ENCODE peak calls at places on chromosome 5, in six cellular contexts. R is breast epithelium, Z is suprapubic skin, X is GM23338, T is HCT116, L is stomach. E is an unnamed sample.

GRCh38 chr5:115579216-115579615 is 23.1 kb downstream of the TICAM2 start:
- DNase-seq in T (no peak), Z (no peak), L (no peak), R (no peak), X (no peak), E (no peak)

GRCh38 chr5:134451618-134452505 is 40.2 kb upstream of the CDKN2AIPNL start:
- DNase-seq in R (no peak), Z (no peak), L (peak; percentile 47), T (no peak), X (no peak), E (no peak)

GRCh38 chr5:120124961-120125360 is 339.1 kb upstream of the PRR16 start:
- DNase-seq in Z (no peak), T (no peak), L (no peak), X (no peak), R (no peak), E (no peak)

GRCh38 chr5:138753794-138754698 is 821 bp downstream of the CTNNA1 start:
- DNase-seq in R (peak; percentile 94), T (peak; percentile 80), L (peak; percentile 94), X (peak; percentile 75), Z (peak; percentile 98), E (peak; percentile 96)

GRCh38 chr5:167777746-167778145 is 513.7 kb upstream of the WWC1 start:
- DNase-seq in X (no peak), Z (no peak), R (no peak), T (no peak), L (no peak), E (no peak)

GRCh38 chr5:67516959-67517358 is 320.4 kb upstream of the CD180 start:
- DNase-seq in T (no peak), L (no peak), Z (no peak), X (no peak), R (no peak), E (no peak)

GRCh38 chr5:40958811-40959210 is 49.5 kb downstream of the C7 start:
- DNase-seq in L (no peak), T (no peak), Z (no peak), X (no peak), R (no peak), E (no peak)

GRCh38 chr5:120457839-120458507 is 6.1 kb upstream of the PRR16 start:
- DNase-seq in X (peak; percentile 72), L (peak; percentile 82), T (peak; percentile 59), R (peak; percentile 70), Z (peak; percentile 83), E (no peak)

GRCh38 chr5:41334758-41335157 is 121.4 kb upstream of the C6 start:
- DNase-seq in X (peak; percentile 16), L (no peak), R (no peak), Z (no peak), T (no peak), E (no peak)

GRCh38 chr5:103886826-103887225 is 324.2 kb upstream of the NUDT12 start:
- DNase-seq in R (no peak), X (no peak), L (no peak), T (no peak), Z (no peak), E (no peak)

GRCh38 chr5:53008751-53009150 is 19.6 kb downstream of the ITGA2 start:
- DNase-seq in T (peak; percentile 37), X (no peak), L (no peak), R (no peak), Z (no peak), E (no peak)

GRCh38 chr5:66967826-66968262 is 228.8 kb downstream of the CD180 start:
- DNase-seq in Z (no peak), X (no peak), T (no peak), L (peak; percentile 58), R (no peak), E (no peak)

GRCh38 chr5:61450170-61450815 is 118.2 kb downstream of the ZSWIM6 start:
- DNase-seq in L (no peak), X (no peak), Z (no peak), R (no peak), T (peak; percentile 73), E (no peak)

GRCh38 chr5:167785106-167785505 is 506.3 kb upstream of the WWC1 start:
- DNase-seq in L (no peak), R (no peak), Z (no peak), X (no peak), T (no peak), E (no peak)

GRCh38 chr5:65035212-65036206 is 266.8 kb downstream of the CWC27 start:
- DNase-seq in Z (peak; percentile 94), R (peak; percentile 87), T (peak; percentile 69), X (peak; percentile 95), L (peak; percentile 87), E (peak; percentile 96)

GRCh38 chr5:141649056-141649688 is 2.0 kb downstream of the FCHSD1 start:
- DNase-seq in T (no peak), Z (no peak), R (no peak), X (no peak), L (no peak), E (no peak)

GRCh38 chr5:136053336-136054121 is 24.7 kb downstream of the TGFBI start:
- DNase-seq in L (no peak), Z (no peak), R (no peak), X (no peak), T (peak; percentile 76), E (no peak)

GRCh38 chr5:153813871-153814270 is 224.8 kb downstream of the FAM114A2 start:
- DNase-seq in L (no peak), Z (no peak), R (no peak), T (no peak), X (no peak), E (no peak)

GRCh38 chr5:12675956-12676355 is 771.7 kb upstream of the CTNND2 start:
- DNase-seq in T (no peak), X (no peak), L (no peak), R (no peak), Z (no peak), E (no peak)

GRCh38 chr5:61262080-61262479 is 70.0 kb upstream of the ZSWIM6 start:
- DNase-seq in R (no peak), T (no peak), L (no peak), X (no peak), Z (no peak), E (no peak)

GRCh38 chr5:41870621-41871048 is 410 bp upstream of the OXCT1 start:
- DNase-seq in Z (no peak), L (no peak), X (no peak), T (no peak), R (no peak), E (no peak)

GRCh38 chr5:17223375-17224185 is 6.1 kb downstream of the BASP1 start:
- DNase-seq in R (no peak), T (no peak), L (no peak), X (peak; percentile 73), Z (no peak), E (no peak)

GRCh38 chr5:17224858-17225436 is 7.5 kb downstream of the BASP1 start:
- DNase-seq in Z (no peak), X (no peak), R (no peak), T (no peak), L (no peak), E (no peak)

GRCh38 chr5:17225551-17225950 is 8.1 kb downstream of the BASP1 start:
- DNase-seq in R (no peak), T (no peak), X (no peak), L (no peak), Z (no peak), E (no peak)

GRCh38 chr5:17221843-17222614 is 4.6 kb downstream of the BASP1 start:
- DNase-seq in L (no peak), X (no peak), T (no peak), Z (no peak), R (no peak), E (no peak)

GRCh38 chr5:17222679-17223078 is 5.2 kb downstream of the BASP1 start:
- DNase-seq in Z (no peak), R (no peak), T (no peak), L (no peak), X (peak; percentile 28), E (no peak)
- TF ChIP-seq POLR2AphosphoS5 in Z (no peak), R (no peak), T (no peak), L (no peak), X (no peak), E (no peak)

DNA sequence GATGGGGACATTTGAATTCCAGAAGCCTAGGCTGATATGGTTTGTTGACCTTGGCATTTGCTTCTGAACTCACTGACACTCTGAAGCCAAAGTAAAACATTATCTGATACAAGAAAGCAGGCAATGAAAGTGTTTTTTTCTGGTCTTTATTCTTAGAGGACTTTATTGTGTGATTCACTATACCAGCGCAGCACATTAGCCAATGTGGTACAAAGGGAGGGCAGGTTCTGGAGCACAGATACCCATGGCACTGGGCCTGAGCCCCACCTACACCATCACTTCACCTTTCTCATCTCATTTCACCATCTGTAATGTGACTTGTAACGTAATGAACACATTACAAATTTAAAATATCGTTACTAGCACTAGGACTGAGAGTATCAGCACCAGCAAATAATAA is 89.7 kb upstream of the ZNF366 start:
- DNase-seq in T (no peak), L (no peak), Z (no peak), R (no peak), X (no peak), E (peak; percentile 78)
- H3K4me1 ChIP-seq in T (no peaks in the 10 kb centered on the region), L (peaks cover 20% of the 10 kb centered on the region), Z (peaks cover 29% of the 10 kb centered on the region), R (no peaks in the 10 kb centered on the region), X (peaks cover 4% of the 10 kb centered on the region), E (peaks cover 21% of the 10 kb centered on the region)

GRCh38 chr5:149421372-149421685 is 42.2 kb upstream of the IL17B start:
- DNase-seq in X (no peak), L (no peak), R (no peak), Z (no peak), T (no peak), E (no peak)

GRCh38 chr5:149423287-149424268 is 44.5 kb upstream of the IL17B start:
- DNase-seq in L (no peak), X (no peak), Z (no peak), R (no peak), T (no peak), E (no peak)

GRCh38 chr5:149420509-149421371 is 41.6 kb upstream of the IL17B start:
- DNase-seq in Z (no peak), L (peak; percentile 34), T (no peak), R (no peak), X (no peak), E (no peak)

GRCh38 chr5:149422429-149423286 is 43.6 kb upstream of the IL17B start:
- DNase-seq in T (no peak), Z (no peak), R (no peak), L (no peak), X (peak; percentile 64), E (no peak)

GRCh38 chr5:149421834-149422233 is 42.7 kb upstream of the IL17B start:
- DNase-seq in L (no peak), R (no peak), X (no peak), T (no peak), Z (no peak), E (no peak)
- TF ChIP-seq POLR2AphosphoS5 in L (no peak), R (no peak), X (no peak), T (no peak), Z (no peak), E (no peak)

DNA sequence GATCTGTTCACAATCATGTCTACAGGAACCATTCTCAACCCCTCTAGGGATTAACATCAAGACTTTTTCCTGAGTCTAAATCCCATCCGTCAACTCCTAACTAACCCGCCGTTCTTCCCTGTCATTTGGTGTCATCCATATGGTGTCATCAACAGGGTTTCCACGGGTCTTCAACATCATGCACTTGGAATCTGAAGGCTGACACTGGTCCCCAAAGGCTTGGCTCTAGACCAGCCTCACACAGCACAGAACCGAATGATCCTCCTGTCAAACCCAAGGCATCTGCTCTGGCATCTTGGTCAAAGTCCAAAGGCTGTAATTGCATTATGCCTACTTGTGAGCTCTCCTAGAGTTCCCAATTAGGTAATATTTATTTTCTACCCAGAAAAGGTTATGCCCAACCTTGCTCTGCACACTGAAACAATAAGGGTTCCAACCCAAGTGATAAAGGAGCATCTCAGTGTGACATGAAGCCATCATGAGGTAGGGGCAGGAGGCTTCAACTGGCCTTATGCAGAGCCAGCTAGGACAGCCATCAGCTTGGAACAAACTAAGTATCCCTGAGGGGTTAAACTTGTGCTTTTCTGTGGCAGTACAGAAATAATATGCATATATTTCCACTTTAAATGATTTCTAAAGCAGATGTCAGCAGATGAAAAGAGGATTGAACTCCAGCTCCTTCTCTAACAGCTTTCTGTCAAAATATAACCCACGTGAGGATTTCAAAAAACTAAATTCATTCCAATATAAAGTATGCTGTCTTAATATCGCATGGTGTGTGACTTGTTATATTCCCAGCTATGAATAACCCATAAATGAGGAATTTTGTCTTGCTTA is 13.9 kb downstream of the ENC1 start:
- DNase-seq in Z (no peak), X (no peak), R (no peak), T (no peak), L (no peak), E (no peak)
- H3K4me1 ChIP-seq in Z (peaks cover 8% of the 10 kb centered on the region), X (peaks cover 48% of the 10 kb centered on the region), R (no peaks in the 10 kb centered on the region), T (peaks cover 55% of the 10 kb centered on the region), L (peaks cover 18% of the 10 kb centered on the region), E (peaks cover 5% of the 10 kb centered on the region)